ENCODE peak calls at places on chromosomes 2 and 18, in five cellular contexts. Y, C, H, I and X are unnamed samples.

GRCh38 chr2:15334650-15335326 is 226.3 kb downstream of the NBAS start:
- DNase-seq in Y (no peak), C (no peak), H (no peak), I (no peak), X (no peak)

GRCh38 chr2:20631617-20632307 is 19.1 kb downstream of the HS1BP3 start:
- DNase-seq in Y (no peak), C (no peak), H (no peak), I (no peak), X (no peak)

GRCh38 chr2:237290249-237290648 is 123.7 kb downstream of the COL6A3 start:
- DNase-seq in Y (no peak), C (no peak), H (no peak), I (no peak), X (no peak)

GRCh38 chr2:27461118-27461517 is 18.9 kb downstream of the KRTCAP3 start:
- DNase-seq in Y (no peak), C (peak), H (no peak), I (no peak), X (no peak)

GRCh38 chr2:86062043-86062442 is 43.6 kb downstream of the POLR1A start:
- DNase-seq in Y (no peak), C (no peak), H (peak), I (no peak), X (no peak)

GRCh38 chr18:73296686-73297085 is 428.9 kb upstream of the NETO1 start:
- DNase-seq in Y (no peak), C (no peak), H (no peak), I (no peak), X (no peak)

GRCh38 chr18:9741461-9741820 is 33.3 kb downstream of the RAB31 start:
- DNase-seq in Y (no peak), C (no peak), H (no peak), I (no peak), X (no peak)

GRCh38 chr2:96977631-96978195 is 8.7 kb downstream of the FAM178B start:
- DNase-seq in Y (no peak), C (no peak), H (no peak), I (no peak), X (peak)

GRCh38 chr2:161576421-161576820 is 47.8 kb upstream of the SLC4A10 start:
- DNase-seq in Y (no peak), C (no peak), H (peak), I (peak), X (peak)

GRCh38 chr18:8366656-8367055 is 242.6 kb upstream of the RAB12 start:
- DNase-seq in Y (no peak), C (no peak), H (no peak), I (no peak), X (no peak)

GRCh38 chr2:144382848-144383247 is 137.1 kb downstream of the ZEB2 start:
- DNase-seq in Y (peak), C (no peak), H (no peak), I (no peak), X (no peak)

GRCh38 chr2:166572958-166573357 is 78.9 kb upstream of the SCN7A start:
- DNase-seq in Y (no peak), C (no peak), H (no peak), I (no peak), X (no peak)

GRCh38 chr2:127647242-127648190 is 1.6 kb downstream of the GPR17 start:
- DNase-seq in Y (no peak), C (no peak), H (no peak), I (no peak), X (no peak)

GRCh38 chr2:189633392-189633811 is 27.9 kb upstream of the ASNSD1 start:
- DNase-seq in Y (no peak), C (no peak), H (no peak), I (no peak), X (no peak)

GRCh38 chr2:200662727-200663126 is 76.9 kb downstream of the AOX1 start:
- DNase-seq in Y (no peak), C (no peak), H (peak), I (no peak), X (peak)

GRCh38 chr2:28772351-28772750 is 20.7 kb downstream of the PPP1CB start:
- DNase-seq in Y (no peak), C (no peak), H (no peak), I (no peak), X (no peak)

GRCh38 chr2:102119255-102119654 is 23.3 kb upstream of the IL1R1 start:
- DNase-seq in Y (no peak), C (no peak), H (no peak), I (no peak), X (no peak)

GRCh38 chr2:221304916-221305315 is 267.2 kb downstream of the EPHA4 start:
- DNase-seq in Y (no peak), C (no peak), H (no peak), I (no peak), X (no peak)

DNA sequence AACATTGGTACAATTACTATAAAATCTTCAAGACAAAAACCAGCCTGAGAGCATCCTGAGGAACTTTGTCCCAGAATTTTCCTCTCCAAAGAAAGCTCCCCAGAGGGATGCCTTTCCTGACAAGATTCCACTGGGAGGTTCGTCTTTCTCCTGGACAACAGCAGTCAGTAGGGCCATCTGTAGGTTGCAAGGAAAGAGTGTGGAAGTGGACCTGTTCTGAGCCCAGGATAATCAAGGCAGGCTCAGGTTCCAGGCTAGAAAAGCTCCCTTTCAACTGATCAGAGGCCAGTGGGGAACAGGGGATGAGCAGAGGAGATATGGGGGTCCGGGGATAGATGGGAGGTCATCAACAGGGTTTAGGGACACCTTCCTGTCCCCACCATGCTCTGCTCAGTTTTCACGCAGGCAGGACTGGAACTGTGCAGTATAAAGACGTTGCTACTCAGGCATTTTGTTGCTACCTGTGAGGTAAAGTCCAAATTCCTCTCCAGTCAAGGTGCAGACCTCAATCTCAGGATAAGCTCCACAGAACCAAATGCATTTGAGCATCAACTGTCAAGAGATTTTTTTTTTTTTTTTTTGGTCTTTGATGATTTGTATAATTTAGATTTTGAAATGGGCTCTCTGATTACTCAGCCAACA is 126.2 kb downstream of the STRN start:
- DNase-seq in Y (no peak), C (no peak), H (no peak), I (no peak), X (no peak)
- TF ChIP-seq CTCF in Y (no peak), C (no peak), H (no peak), I (no peak), X (no peak)

GRCh38 chr18:24544141-24544498 is 83.7 kb downstream of the HRH4 start:
- DNase-seq in Y (no peak), C (peak), H (peak), I (no peak), X (peak)
- TF ChIP-seq SRF in Y (no peak), C (no peak), H (no peak), I (no peak), X (no peak)

GRCh38 chr2:42927334-42928160 is 135.2 kb upstream of the HAAO start:
- DNase-seq in Y (no peak), C (peak), H (peak), I (no peak), X (no peak)
- TF ChIP-seq CTCF in Y (no peak), C (no peak), H (peak), I (no peak), X (no peak)

GRCh38 chr18:58449366-58449935 is 179.4 kb downstream of the ALPK2 start:
- DNase-seq in Y (no peak), C (no peak), H (peak), I (no peak), X (no peak)
- TF ChIP-seq SRF in Y (no peak), C (no peak), H (no peak), I (no peak), X (no peak)

GRCh38 chr18:28039078-28039477 is 137.9 kb downstream of the CDH2 start:
- DNase-seq in Y (no peak), C (no peak), H (no peak), I (no peak), X (no peak)

GRCh38 chr18:28043631-28044030 is 133.3 kb downstream of the CDH2 start:
- DNase-seq in Y (no peak), C (no peak), H (no peak), I (no peak), X (no peak)

GRCh38 chr18:28040720-28041119 is 136.2 kb downstream of the CDH2 start:
- DNase-seq in Y (no peak), C (no peak), H (no peak), I (no peak), X (no peak)

GRCh38 chr18:28040216-28040615 is 136.7 kb downstream of the CDH2 start:
- DNase-seq in Y (no peak), C (no peak), H (no peak), I (no peak), X (no peak)

GRCh38 chr18:28041366-28041765 is 135.6 kb downstream of the CDH2 start:
- DNase-seq in Y (no peak), C (no peak), H (no peak), I (no peak), X (no peak)
- TF ChIP-seq CTCF in Y (no peak), C (no peak), H (no peak), I (no peak), X (no peak)

DNA sequence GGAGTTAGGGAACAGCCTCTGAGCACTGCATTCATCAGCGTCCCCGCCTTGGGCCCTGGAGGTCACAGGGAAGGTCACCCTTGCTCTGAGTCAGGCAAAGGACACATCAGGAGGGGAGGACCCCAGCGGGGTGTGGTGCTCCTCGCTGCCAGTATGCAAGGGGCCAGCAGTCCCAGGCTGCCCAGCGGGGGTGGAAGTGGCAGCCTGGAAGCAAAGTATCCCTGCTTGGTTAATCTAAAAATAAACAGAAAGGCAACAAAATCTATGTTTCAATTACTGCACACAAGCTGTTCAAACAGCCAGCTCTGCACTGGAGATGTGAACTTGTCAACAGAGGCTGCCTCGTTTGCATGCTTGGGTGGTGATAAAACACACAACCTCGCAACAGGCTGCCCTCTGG is 164.1 kb downstream of the KLHL29 start:
- DNase-seq in Y (no peak), C (no peak), H (no peak), I (no peak), X (no peak)
- TF ChIP-seq SRF in Y (no peak), C (no peak), H (no peak), I (no peak), X (no peak)